ENCODE peak calls at places on chromosomes 7 and 10, in six cellular contexts. One of them, this sample, is unnamed.
A peak's percentile ranks its signal among the peaks of the same experiment; 100 is the strongest.

GRCh38 chr10:102534333-102534732 is 30.6 kb downstream of the SUFU start:
- DNase-seq in HCT116: no peak
- DNase-seq in Panc1: no peak
- DNase-seq in sigmoid colon: no peak
- DNase-seq in GM23338: peak; percentile 17
- DNase-seq in GM12878: no peak
- DNase-seq in this sample: no peak

GRCh38 chr7:139106959-139107358 is 2.6 kb downstream of the ZC3HAV1 start:
- DNase-seq in sigmoid colon: no peak
- DNase-seq in Panc1: no peak
- DNase-seq in GM23338: no peak
- DNase-seq in HCT116: no peak
- DNase-seq in GM12878: no peak
- DNase-seq in this sample: no peak

GRCh38 chr7:6606866-6607583 is 8.4 kb upstream of the ZNF853 start:
- DNase-seq in HCT116: no peak
- DNase-seq in sigmoid colon: no peak
- DNase-seq in Panc1: no peak
- DNase-seq in GM23338: peak; percentile 25
- DNase-seq in GM12878: no peak
- DNase-seq in this sample: no peak

GRCh38 chr10:103166527-103166926 is 26.5 kb downstream of the NT5C2 start:
- DNase-seq in Panc1: no peak
- DNase-seq in sigmoid colon: no peak
- DNase-seq in GM12878: no peak
- DNase-seq in HCT116: no peak
- DNase-seq in GM23338: no peak
- DNase-seq in this sample: no peak

GRCh38 chr7:55508301-55509011 is 63.8 kb downstream of the VOPP1 start:
- DNase-seq in sigmoid colon: no peak
- DNase-seq in HCT116: no peak
- DNase-seq in GM12878: no peak
- DNase-seq in GM23338: no peak
- DNase-seq in Panc1: no peak
- DNase-seq in this sample: no peak

GRCh38 chr10:44419790-44420549 is 35.1 kb upstream of the CXCL12 start:
- DNase-seq in HCT116: no peak
- DNase-seq in sigmoid colon: no peak
- DNase-seq in Panc1: no peak
- DNase-seq in GM12878: no peak
- DNase-seq in GM23338: no peak
- DNase-seq in this sample: no peak

GRCh38 chr10:2660300-2660699 is 407.0 kb upstream of the PFKP start:
- DNase-seq in HCT116: no peak
- DNase-seq in sigmoid colon: no peak
- DNase-seq in GM12878: no peak
- DNase-seq in GM23338: peak; percentile 8
- DNase-seq in Panc1: no peak
- DNase-seq in this sample: no peak

GRCh38 chr7:148035950-148036349 is 554.6 kb upstream of the C7orf33 start:
- DNase-seq in GM12878: no peak
- DNase-seq in Panc1: no peak
- DNase-seq in GM23338: no peak
- DNase-seq in HCT116: no peak
- DNase-seq in sigmoid colon: no peak
- DNase-seq in this sample: no peak

GRCh38 chr10:5659702-5660528 is 6.5 kb downstream of the ASB13 start:
- DNase-seq in GM23338: peak; percentile 20
- DNase-seq in Panc1: no peak
- DNase-seq in GM12878: no peak
- DNase-seq in HCT116: peak; percentile 8
- DNase-seq in sigmoid colon: no peak
- DNase-seq in this sample: no peak

GRCh38 chr10:79232864-79233263 is 114.4 kb upstream of the PPIF start:
- DNase-seq in Panc1: no peak
- DNase-seq in sigmoid colon: no peak
- DNase-seq in GM12878: no peak
- DNase-seq in HCT116: no peak
- DNase-seq in GM23338: no peak
- DNase-seq in this sample: no peak

GRCh38 chr7:126485791-126486190 is 767.0 kb downstream of the GRM8 start:
- DNase-seq in GM23338: no peak
- DNase-seq in HCT116: no peak
- DNase-seq in GM12878: no peak
- DNase-seq in Panc1: no peak
- DNase-seq in sigmoid colon: no peak
- DNase-seq in this sample: no peak

GRCh38 chr10:16594106-16594505 is 72.4 kb upstream of the C1QL3 start:
- DNase-seq in GM12878: no peak
- DNase-seq in sigmoid colon: no peak
- DNase-seq in HCT116: no peak
- DNase-seq in GM23338: no peak
- DNase-seq in Panc1: no peak
- DNase-seq in this sample: no peak

GRCh38 chr7:99498546-99498944 is 1.5 kb downstream of the ZNF394 start:
- DNase-seq in GM23338: no peak
- DNase-seq in sigmoid colon: peak; percentile 44
- DNase-seq in Panc1: no peak
- DNase-seq in GM12878: no peak
- DNase-seq in HCT116: no peak
- DNase-seq in this sample: no peak

GRCh38 chr10:28532223-28532508 is 752 bp upstream of the WAC start:
- DNase-seq in HCT116: no peak
- DNase-seq in Panc1: no peak
- DNase-seq in GM12878: no peak
- DNase-seq in GM23338: peak; percentile 71
- DNase-seq in sigmoid colon: no peak
- DNase-seq in this sample: no peak

GRCh38 chr7:51310131-51310583 is 6.5 kb downstream of the COBL start:
- DNase-seq in sigmoid colon: no peak
- DNase-seq in GM12878: no peak
- DNase-seq in GM23338: no peak
- DNase-seq in HCT116: no peak
- DNase-seq in Panc1: no peak
- DNase-seq in this sample: no peak

GRCh38 chr10:121522841-121523240 is 75.4 kb downstream of the FGFR2 start:
- DNase-seq in Panc1: no peak
- DNase-seq in HCT116: no peak
- DNase-seq in GM23338: no peak
- DNase-seq in sigmoid colon: no peak
- DNase-seq in GM12878: no peak
- DNase-seq in this sample: no peak

GRCh38 chr10:119518176-119518575 is 24.3 kb downstream of the RGS10 start:
- DNase-seq in Panc1: no peak
- DNase-seq in GM12878: no peak
- DNase-seq in HCT116: no peak
- DNase-seq in GM23338: no peak
- DNase-seq in sigmoid colon: no peak
- DNase-seq in this sample: no peak

GRCh38 chr10:119516381-119517234 is 25.9 kb downstream of the RGS10 start:
- DNase-seq in Panc1: no peak
- DNase-seq in GM23338: no peak
- DNase-seq in GM12878: peak; percentile 69
- DNase-seq in sigmoid colon: no peak
- DNase-seq in HCT116: no peak
- DNase-seq in this sample: no peak

GRCh38 chr10:119518936-119519335 is 23.6 kb downstream of the RGS10 start:
- DNase-seq in GM23338: no peak
- DNase-seq in sigmoid colon: no peak
- DNase-seq in GM12878: no peak
- DNase-seq in Panc1: no peak
- DNase-seq in HCT116: no peak
- DNase-seq in this sample: no peak

GRCh38 chr10:119515511-119516045 is 26.9 kb downstream of the RGS10 start:
- DNase-seq in GM12878: no peak
- DNase-seq in HCT116: no peak
- DNase-seq in Panc1: no peak
- DNase-seq in GM23338: no peak
- DNase-seq in sigmoid colon: no peak
- DNase-seq in this sample: no peak

DNA sequence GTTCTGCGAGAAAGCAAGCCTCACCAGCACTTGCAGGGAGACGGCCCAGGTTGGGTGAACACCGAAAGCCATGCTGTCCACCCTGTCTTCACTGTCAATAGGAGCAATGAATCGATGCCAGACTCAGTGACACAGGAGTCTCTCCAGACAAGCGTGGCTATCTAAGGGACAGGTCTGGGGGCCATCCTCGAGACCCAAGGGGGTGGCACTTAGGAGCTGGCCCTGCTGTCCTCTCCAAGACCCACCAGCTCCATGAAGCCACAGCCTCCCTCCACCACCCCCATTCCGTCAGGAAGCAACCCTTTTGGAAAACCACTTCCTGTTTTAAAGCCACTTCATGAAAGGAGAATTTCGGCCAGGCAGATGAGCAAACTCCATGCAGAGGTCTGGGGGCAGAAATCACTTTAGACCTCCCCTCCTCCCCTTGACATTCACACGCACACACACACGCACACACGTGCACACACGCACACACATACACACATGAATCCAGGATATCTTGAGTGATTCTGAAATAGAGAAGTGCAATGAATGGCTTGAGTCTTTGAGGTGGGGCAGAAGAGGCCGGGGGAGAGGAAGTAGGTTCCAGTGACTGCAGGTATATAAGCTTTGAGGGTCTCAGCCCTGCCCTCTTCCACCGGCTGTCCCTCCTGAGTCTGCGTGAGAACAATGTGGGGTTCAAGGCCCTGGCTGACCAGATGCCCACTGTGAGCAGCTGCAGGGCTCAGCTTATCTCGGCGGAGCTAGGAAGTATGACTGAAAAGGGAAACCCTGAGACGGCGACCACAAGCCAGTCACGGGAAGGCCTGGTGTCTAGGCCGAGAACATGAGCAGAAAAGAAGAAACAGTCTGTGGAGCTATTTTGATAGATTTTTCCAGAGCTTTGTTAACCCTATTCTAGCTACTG is 25.0 kb downstream of the RGS10 start:
- DNase-seq in Panc1: no peak
- DNase-seq in GM23338: no peak
- DNase-seq in sigmoid colon: no peak
- DNase-seq in HCT116: no peak
- DNase-seq in GM12878: peak; percentile 59
- DNase-seq in this sample: no peak
- TF ChIP-seq POLR2AphosphoS5 in Panc1: no peak
- TF ChIP-seq POLR2AphosphoS5 in GM23338: no peak
- TF ChIP-seq POLR2AphosphoS5 in sigmoid colon: no peak
- TF ChIP-seq POLR2AphosphoS5 in HCT116: no peak
- TF ChIP-seq POLR2AphosphoS5 in GM12878: peak; percentile 23
- TF ChIP-seq POLR2AphosphoS5 in this sample: no peak

GRCh38 chr7:786472-787255 is 45.6 kb upstream of the SUN1 start:
- DNase-seq in sigmoid colon: peak; percentile 90
- DNase-seq in GM23338: peak; percentile 83
- DNase-seq in HCT116: peak; percentile 18
- DNase-seq in Panc1: peak; percentile 39
- DNase-seq in GM12878: no peak
- DNase-seq in this sample: peak; percentile 61

GRCh38 chr7:787332-788240 is 44.7 kb upstream of the SUN1 start:
- DNase-seq in GM12878: no peak
- DNase-seq in sigmoid colon: no peak
- DNase-seq in GM23338: peak; percentile 30
- DNase-seq in Panc1: no peak
- DNase-seq in HCT116: no peak
- DNase-seq in this sample: no peak

GRCh38 chr7:794207-794606 is 38.1 kb upstream of the SUN1 start:
- DNase-seq in GM23338: no peak
- DNase-seq in sigmoid colon: no peak
- DNase-seq in GM12878: no peak
- DNase-seq in HCT116: no peak
- DNase-seq in Panc1: no peak
- DNase-seq in this sample: no peak

GRCh38 chr7:794671-795329 is 37.5 kb upstream of the SUN1 start:
- DNase-seq in GM12878: no peak
- DNase-seq in sigmoid colon: no peak
- DNase-seq in Panc1: no peak
- DNase-seq in GM23338: no peak
- DNase-seq in HCT116: no peak
- DNase-seq in this sample: no peak

DNA sequence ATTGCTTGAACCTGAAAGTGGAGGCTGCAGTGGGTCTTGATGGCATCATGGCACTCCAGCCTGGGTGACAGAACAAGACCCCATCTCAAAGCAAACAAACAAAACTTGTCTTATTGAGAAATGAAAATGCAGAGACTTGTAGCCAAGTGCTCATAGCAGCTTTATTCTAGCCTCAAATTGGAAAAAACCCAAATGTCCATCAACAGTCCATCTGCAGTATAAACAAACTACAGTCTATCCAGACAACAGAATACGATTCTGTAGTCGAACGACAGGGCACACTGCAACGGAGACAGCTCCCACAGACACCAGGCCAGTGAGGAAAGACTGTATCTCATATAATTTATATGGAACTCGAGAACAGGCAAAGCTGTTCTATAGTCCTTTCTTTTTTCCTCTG is 40.8 kb upstream of the SUN1 start:
- DNase-seq in GM12878: no peak
- DNase-seq in HCT116: no peak
- DNase-seq in GM23338: no peak
- DNase-seq in Panc1: no peak
- DNase-seq in sigmoid colon: no peak
- DNase-seq in this sample: no peak
- H3K27ac ChIP-seq in GM12878: no peak overlapping the region
- H3K27ac ChIP-seq in HCT116: no peak overlapping the region
- H3K27ac ChIP-seq in GM23338: no peak overlapping the region
- H3K27ac ChIP-seq in Panc1: no peak overlapping the region
- H3K27ac ChIP-seq in sigmoid colon: no peak overlapping the region
- H3K27ac ChIP-seq in this sample: no peak overlapping the region

GRCh38 chr7:107998150-107998549 is 4.8 kb downstream of the LAMB1 start:
- DNase-seq in HCT116: no peak
- DNase-seq in GM23338: no peak
- DNase-seq in Panc1: no peak
- DNase-seq in GM12878: no peak
- DNase-seq in sigmoid colon: no peak
- DNase-seq in this sample: no peak
- TF ChIP-seq POLR2AphosphoS5 in HCT116: no peak
- TF ChIP-seq POLR2AphosphoS5 in GM23338: no peak
- TF ChIP-seq POLR2AphosphoS5 in Panc1: no peak
- TF ChIP-seq POLR2AphosphoS5 in GM12878: no peak
- TF ChIP-seq POLR2AphosphoS5 in sigmoid colon: no peak
- TF ChIP-seq POLR2AphosphoS5 in this sample: no peak

GRCh38 chr7:130392456-130392860 is 12.2 kb downstream of the CPA1 start:
- DNase-seq in GM23338: no peak
- DNase-seq in Panc1: no peak
- DNase-seq in sigmoid colon: no peak
- DNase-seq in HCT116: no peak
- DNase-seq in GM12878: no peak
- DNase-seq in this sample: no peak

GRCh38 chr7:130394421-130395188 is 14.3 kb downstream of the CPA1 start:
- DNase-seq in Panc1: no peak
- DNase-seq in GM23338: peak; percentile 11
- DNase-seq in sigmoid colon: no peak
- DNase-seq in HCT116: no peak
- DNase-seq in GM12878: no peak
- DNase-seq in this sample: no peak

GRCh38 chr7:130393095-130393494 is 12.8 kb downstream of the CPA1 start:
- DNase-seq in GM23338: no peak
- DNase-seq in Panc1: no peak
- DNase-seq in sigmoid colon: no peak
- DNase-seq in HCT116: no peak
- DNase-seq in GM12878: no peak
- DNase-seq in this sample: no peak

GRCh38 chr7:130397056-130397455 is 16.8 kb downstream of the CPA1 start:
- DNase-seq in sigmoid colon: no peak
- DNase-seq in HCT116: no peak
- DNase-seq in GM12878: no peak
- DNase-seq in GM23338: no peak
- DNase-seq in Panc1: no peak
- DNase-seq in this sample: no peak

GRCh38 chr7:130393799-130394411 is 13.6 kb downstream of the CPA1 start:
- DNase-seq in Panc1: no peak
- DNase-seq in HCT116: no peak
- DNase-seq in GM23338: no peak
- DNase-seq in sigmoid colon: no peak
- DNase-seq in GM12878: no peak
- DNase-seq in this sample: no peak
- H3K27ac ChIP-seq in Panc1: no peak overlapping the region
- H3K27ac ChIP-seq in HCT116: no peak overlapping the region
- H3K27ac ChIP-seq in GM23338: peak overlapping the region; percentile 30
- H3K27ac ChIP-seq in sigmoid colon: peak overlapping the region; percentile 69
- H3K27ac ChIP-seq in GM12878: no peak overlapping the region
- H3K27ac ChIP-seq in this sample: no peak overlapping the region